ENCODE peak calls at places on chromosomes 1 and 21, in ten cellular contexts. K is choroid plexus epithelial cell; S is fibroblast of the aortic adventitia; C is NCI-H69; N is stimulated activated CD4-positive, alpha-beta T cell treated with anti-CD3 and anti-CD28 coated beads, Interleukin-4, amount 100 ng/mL, for 1 hour; X is activated T-cell treated with anti-CD3 and anti-CD28 coated beads for 24 hours; I is DMS153; H is AG10803; L is activated CD4-positive, alpha-beta T cell treated with anti-CD3 and anti-CD28 coated beads, Interleukin-2, amount 50 U/mL, for 24 hours; R is T-helper 17 cell. D is an unnamed sample.

GRCh38 chr1:203807211-203807610 is 11.8 kb downstream of the ZBED6 start:
- DNase-seq in K (peak; percentile 71), S (peak; percentile 81), C (no peak), N (no peak), X (no peak), I (no peak), H (peak; percentile 79), L (no peak), R (no peak), D (no peak)

GRCh38 chr1:247453997-247454396 is 3.9 kb downstream of the OR2B11 start:
- DNase-seq in K (no peak), S (no peak), C (no peak), N (no peak), X (no peak), I (no peak), H (no peak), L (no peak), R (no peak), D (no peak)

GRCh38 chr21:42148584-42148983 is 70.4 kb upstream of the ABCG1 start:
- DNase-seq in K (no peak), S (no peak), C (no peak), N (no peak), X (no peak), I (no peak), H (no peak), L (no peak), R (no peak), D (no peak)

GRCh38 chr21:16117851-16118592 is 388.2 kb downstream of the USP25 start:
- DNase-seq in K (peak; percentile 85), S (peak; percentile 95), C (no peak), N (no peak), X (no peak), I (no peak), H (peak; percentile 93), L (no peak), R (no peak), D (no peak)

GRCh38 chr1:43613075-43613942 is 36.6 kb upstream of the KDM4A start:
- DNase-seq in K (no peak), S (no peak), C (no peak), N (no peak), X (no peak), I (no peak), H (no peak), L (no peak), R (no peak), D (no peak)

GRCh38 chr1:73611681-73612080 is 586.3 kb downstream of the LRRIQ3 start:
- DNase-seq in K (no peak), S (no peak), C (no peak), N (no peak), X (no peak), I (no peak), H (no peak), L (no peak), R (no peak), D (no peak)

GRCh38 chr1:6783221-6783620 is 2.0 kb upstream of the CAMTA1 start:
- DNase-seq in K (no peak), S (no peak), C (no peak), N (no peak), X (no peak), I (no peak), H (no peak), L (no peak), R (no peak), D (no peak)

GRCh38 chr1:198316681-198317080 is 159.9 kb downstream of the NEK7 start:
- DNase-seq in K (no peak), S (no peak), C (no peak), N (no peak), X (no peak), I (no peak), H (no peak), L (no peak), R (no peak), D (no peak)

GRCh38 chr1:242178924-242179708 is 180.2 kb upstream of the MAP1LC3C start:
- DNase-seq in K (no peak), S (no peak), C (peak; percentile 82), N (no peak), X (no peak), I (no peak), H (no peak), L (no peak), R (no peak), D (no peak)

GRCh38 chr1:169364948-169365347 is 2.6 kb downstream of the NME7 start:
- DNase-seq in K (no peak), S (no peak), C (no peak), N (no peak), X (no peak), I (no peak), H (no peak), L (no peak), R (no peak), D (no peak)

GRCh38 chr21:40846566-40847411 is at the start of gene DSCAM:
- DNase-seq in K (no peak), S (no peak), C (peak; percentile 92), N (no peak), X (no peak), I (peak; percentile 53), H (no peak), L (no peak), R (no peak), D (no peak)